ENCODE peak calls at places on chromosome 14, in four cellular contexts. One of them, this sample, is unnamed.

GRCh38 chr14:103543721-103544626 is 15.0 kb downstream of the TRMT61A start:
- DNase-seq in GM04503: no peak
- DNase-seq in Calu3: no peak
- DNase-seq in frontal cortex: peak
- DNase-seq in this sample: no peak

GRCh38 chr14:91911474-91912032 is 35.9 kb downstream of the FBLN5 start:
- DNase-seq in GM04503: no peak
- DNase-seq in Calu3: peak
- DNase-seq in frontal cortex: peak
- DNase-seq in this sample: no peak

GRCh38 chr14:92973265-92973797 is 50.4 kb downstream of the CHGA start:
- DNase-seq in GM04503: peak
- DNase-seq in Calu3: peak
- DNase-seq in frontal cortex: peak
- DNase-seq in this sample: peak

GRCh38 chr14:61391119-61391518 is 69.7 kb downstream of the PRKCH start:
- DNase-seq in GM04503: no peak
- DNase-seq in Calu3: no peak
- DNase-seq in frontal cortex: no peak
- DNase-seq in this sample: no peak

GRCh38 chr14:104723651-104724406 is at the start of gene ADSS1:
- DNase-seq in GM04503: no peak
- DNase-seq in Calu3: peak
- DNase-seq in frontal cortex: peak
- DNase-seq in this sample: no peak

GRCh38 chr14:99259327-99259726 is 12.7 kb downstream of the BCL11B start:
- DNase-seq in GM04503: no peak
- DNase-seq in Calu3: no peak
- DNase-seq in frontal cortex: no peak
- DNase-seq in this sample: no peak

GRCh38 chr14:99604766-99605298 is 825 bp upstream of the CCDC85C start:
- DNase-seq in GM04503: no peak
- DNase-seq in Calu3: peak
- DNase-seq in frontal cortex: peak
- DNase-seq in this sample: no peak

GRCh38 chr14:92248638-92249037 is 74.3 kb upstream of the SLC24A4 start:
- DNase-seq in GM04503: no peak
- DNase-seq in Calu3: no peak
- DNase-seq in frontal cortex: no peak
- DNase-seq in this sample: no peak

GRCh38 chr14:24321212-24321975 is 10.1 kb downstream of the LTB4R start:
- DNase-seq in GM04503: no peak
- DNase-seq in Calu3: no peak
- DNase-seq in frontal cortex: no peak
- DNase-seq in this sample: no peak

GRCh38 chr14:105600939-105601359 is 74.6 kb downstream of the TMEM121 start:
- DNase-seq in GM04503: no peak
- DNase-seq in Calu3: no peak
- DNase-seq in frontal cortex: no peak
- DNase-seq in this sample: no peak

GRCh38 chr14:55201219-55202096 is 10.1 kb upstream of the DLGAP5 start:
- DNase-seq in GM04503: no peak
- DNase-seq in Calu3: no peak
- DNase-seq in frontal cortex: no peak
- DNase-seq in this sample: no peak

GRCh38 chr14:63474844-63475243 is 68.3 kb downstream of the PPP2R5E start:
- DNase-seq in GM04503: no peak
- DNase-seq in Calu3: no peak
- DNase-seq in frontal cortex: no peak
- DNase-seq in this sample: no peak

GRCh38 chr14:105059035-105059916 is 6.0 kb downstream of the GPR132 start:
- DNase-seq in GM04503: no peak
- DNase-seq in Calu3: no peak
- DNase-seq in frontal cortex: no peak
- DNase-seq in this sample: no peak

GRCh38 chr14:38207830-38208815 is at the start of gene SSTR1:
- DNase-seq in GM04503: no peak
- DNase-seq in Calu3: peak
- DNase-seq in frontal cortex: peak
- DNase-seq in this sample: no peak

GRCh38 chr14:105087963-105088811 is 23.0 kb upstream of the GPR132 start:
- DNase-seq in GM04503: no peak
- DNase-seq in Calu3: peak
- DNase-seq in frontal cortex: peak
- DNase-seq in this sample: no peak

GRCh38 chr14:50047274-50047676 is 69.1 kb downstream of the VCPKMT start:
- DNase-seq in GM04503: no peak
- DNase-seq in Calu3: peak
- DNase-seq in frontal cortex: no peak
- DNase-seq in this sample: no peak

GRCh38 chr14:99395904-99396530 is 84.6 kb downstream of the SETD3 start:
- DNase-seq in GM04503: no peak
- DNase-seq in Calu3: no peak
- DNase-seq in frontal cortex: no peak
- DNase-seq in this sample: no peak

GRCh38 chr14:75198291-75198933 is 22.0 kb upstream of the TMED10 start:
- DNase-seq in GM04503: no peak
- DNase-seq in Calu3: no peak
- DNase-seq in frontal cortex: peak
- DNase-seq in this sample: no peak

GRCh38 chr14:61213116-61213720 is 67.9 kb downstream of the TMEM30B start:
- DNase-seq in GM04503: peak
- DNase-seq in Calu3: no peak
- DNase-seq in frontal cortex: no peak
- DNase-seq in this sample: peak

GRCh38 chr14:105030836-105031396 is 10.0 kb upstream of the CDCA4 start:
- DNase-seq in GM04503: no peak
- DNase-seq in Calu3: no peak
- DNase-seq in frontal cortex: no peak
- DNase-seq in this sample: no peak

GRCh38 chr14:105384605-105385321 is 13.6 kb upstream of the TEX22 start:
- DNase-seq in GM04503: no peak
- DNase-seq in Calu3: no peak
- DNase-seq in frontal cortex: no peak
- DNase-seq in this sample: no peak

GRCh38 chr14:32277998-32278397 is 51.1 kb upstream of the AKAP6 start:
- DNase-seq in GM04503: no peak
- DNase-seq in Calu3: no peak
- DNase-seq in frontal cortex: no peak
- DNase-seq in this sample: no peak

GRCh38 chr14:64092940-64093339 is 201.2 kb downstream of the ESR2 start:
- DNase-seq in GM04503: no peak
- DNase-seq in Calu3: peak
- DNase-seq in frontal cortex: no peak
- DNase-seq in this sample: no peak

GRCh38 chr14:22226381-22226780 is 362.6 kb downstream of the DAD1 start:
- DNase-seq in GM04503: no peak
- DNase-seq in Calu3: peak
- DNase-seq in frontal cortex: no peak
- DNase-seq in this sample: no peak

GRCh38 chr14:94052662-94053061 is 26.5 kb downstream of the OTUB2 start:
- DNase-seq in GM04503: no peak
- DNase-seq in Calu3: no peak
- DNase-seq in frontal cortex: no peak
- DNase-seq in this sample: no peak

GRCh38 chr14:75605916-75606315 is 27.5 kb downstream of the FLVCR2 start:
- DNase-seq in GM04503: no peak
- DNase-seq in Calu3: no peak
- DNase-seq in frontal cortex: no peak
- DNase-seq in this sample: no peak

GRCh38 chr14:74085047-74085637 is 386 bp downstream of the LIN52 start:
- DNase-seq in GM04503: no peak
- DNase-seq in Calu3: no peak
- DNase-seq in frontal cortex: peak
- DNase-seq in this sample: no peak

GRCh38 chr14:95559203-95559602 is 24.4 kb downstream of the GLRX5 start:
- DNase-seq in GM04503: no peak
- DNase-seq in Calu3: no peak
- DNase-seq in frontal cortex: no peak
- DNase-seq in this sample: no peak

GRCh38 chr14:55780156-55780946 is 200.3 kb downstream of the KTN1 start:
- DNase-seq in GM04503: peak
- DNase-seq in Calu3: peak
- DNase-seq in frontal cortex: no peak
- DNase-seq in this sample: peak

GRCh38 chr14:68143341-68143807 is 323.8 kb downstream of the RAD51B start:
- DNase-seq in GM04503: peak
- DNase-seq in Calu3: no peak
- DNase-seq in frontal cortex: no peak
- DNase-seq in this sample: peak

GRCh38 chr14:26522985-26523384 is 74.8 kb downstream of the NOVA1 start:
- DNase-seq in GM04503: peak
- DNase-seq in Calu3: no peak
- DNase-seq in frontal cortex: no peak
- DNase-seq in this sample: peak

GRCh38 chr14:93064411-93065271 is 51.1 kb downstream of the ITPK1 start:
- DNase-seq in GM04503: no peak
- DNase-seq in Calu3: no peak
- DNase-seq in frontal cortex: no peak
- DNase-seq in this sample: no peak

GRCh38 chr14:74619672-74620131 is 7.7 kb upstream of the LTBP2 start:
- DNase-seq in GM04503: peak
- DNase-seq in Calu3: peak
- DNase-seq in frontal cortex: no peak
- DNase-seq in this sample: peak

GRCh38 chr14:100591453-100592371 is 4.5 kb upstream of the BEGAIN start:
- DNase-seq in GM04503: no peak
- DNase-seq in Calu3: no peak
- DNase-seq in frontal cortex: no peak
- DNase-seq in this sample: no peak

GRCh38 chr14:87149583-87150354 is 843.2 kb downstream of the GALC start:
- DNase-seq in GM04503: peak
- DNase-seq in Calu3: no peak
- DNase-seq in frontal cortex: no peak
- DNase-seq in this sample: peak

GRCh38 chr14:34593740-34594375 is 36.1 kb downstream of the SNX6 start:
- DNase-seq in GM04503: peak
- DNase-seq in Calu3: no peak
- DNase-seq in frontal cortex: no peak
- DNase-seq in this sample: no peak

GRCh38 chr14:102363182-102363952 is 626 bp downstream of the TECPR2 start:
- DNase-seq in GM04503: peak
- DNase-seq in Calu3: no peak
- DNase-seq in frontal cortex: no peak
- DNase-seq in this sample: no peak

GRCh38 chr14:104879983-104880565 is 15.0 kb downstream of the CEP170B start:
- DNase-seq in GM04503: no peak
- DNase-seq in Calu3: no peak
- DNase-seq in frontal cortex: no peak
- DNase-seq in this sample: no peak